ENCODE peak calls at places on chromosomes 6 and 20, in five cellular contexts. S is psoas muscle, O is kidney epithelial cell, D is colonic mucosa, W is bronchial epithelial cell. P is an unnamed sample.
A peak's percentile ranks its signal among the peaks of the same experiment; 100 is the strongest.

GRCh38 chr6:136225496-136225895 is 24.6 kb downstream of the MTFR2 start:
- DNase-seq in S (no peak), O (no peak), D (no peak), W (peak; percentile 31), P (no peak)

GRCh38 chr6:137707590-137708360 is 159.3 kb upstream of the TNFAIP3 start:
- DNase-seq in S (peak; percentile 60), O (no peak), D (peak; percentile 81), W (peak; percentile 88), P (peak; percentile 74)

GRCh38 chr6:106066984-106067383 is 19.2 kb upstream of the PRDM1 start:
- DNase-seq in S (no peak), O (no peak), D (no peak), W (no peak), P (no peak)

GRCh38 chr20:44215125-44215524 is 4.6 kb upstream of the OSER1 start:
- DNase-seq in S (peak; percentile 79), O (no peak), D (peak; percentile 78), W (no peak), P (no peak)

GRCh38 chr20:29689411-29690225 is 1567.8 kb upstream of the DEFB115 start:
- DNase-seq in S (peak; percentile 41), O (no peak), D (no peak), W (no peak), P (no peak)

GRCh38 chr6:111423055-111423633 is 59.9 kb downstream of the REV3L start:
- DNase-seq in S (no peak), O (no peak), D (no peak), W (peak; percentile 64), P (no peak)

GRCh38 chr6:26363882-26364825 is 844 bp upstream of the BTN3A2 start:
- DNase-seq in S (no peak), O (no peak), D (no peak), W (no peak), P (no peak)

GRCh38 chr6:12557760-12558159 is 158.8 kb upstream of the PHACTR1 start:
- DNase-seq in S (no peak), O (no peak), D (no peak), W (no peak), P (no peak)

GRCh38 chr6:106128981-106129761 is 43.0 kb downstream of the PRDM1 start:
- DNase-seq in S (no peak), O (no peak), D (peak; percentile 48), W (peak; percentile 75), P (peak; percentile 98)

GRCh38 chr20:37358366-37359150 is 12.6 kb downstream of the SRC start:
- DNase-seq in S (peak; percentile 69), O (no peak), D (no peak), W (peak; percentile 93), P (no peak)

GRCh38 chr20:23477223-23477622 is 13.7 kb upstream of the CST8 start:
- DNase-seq in S (no peak), O (no peak), D (no peak), W (no peak), P (no peak)

GRCh38 chr6:163416640-163417253 is 2.2 kb downstream of the QKI start:
- DNase-seq in S (no peak), O (no peak), D (peak; percentile 62), W (peak; percentile 82), P (peak; percentile 62)

GRCh38 chr6:133837801-133838349 is 51.0 kb upstream of the TCF21 start:
- DNase-seq in S (peak; percentile 59), O (peak; percentile 5), D (peak; percentile 75), W (peak; percentile 55), P (no peak)
- TF ChIP-seq CTCF in S (peak; percentile 61), O (peak; percentile 85), D (peak; percentile 73), W (peak; percentile 90), P (peak; percentile 73)

GRCh38 chr20:41037172-41037571 is 8.6 kb downstream of the TOP1 start:
- DNase-seq in S (no peak), O (no peak), D (no peak), W (no peak), P (no peak)

GRCh38 chr20:41035207-41035606 is 6.6 kb downstream of the TOP1 start:
- DNase-seq in S (no peak), O (no peak), D (no peak), W (no peak), P (no peak)

GRCh38 chr20:41040855-41041254 is 12.2 kb downstream of the TOP1 start:
- DNase-seq in S (no peak), O (no peak), D (no peak), W (no peak), P (no peak)

GRCh38 chr20:41038878-41039404 is 10.3 kb downstream of the TOP1 start:
- DNase-seq in S (no peak), O (no peak), D (no peak), W (no peak), P (no peak)

GRCh38 chr20:41038149-41038877 is 9.7 kb downstream of the TOP1 start:
- DNase-seq in S (no peak), O (no peak), D (no peak), W (no peak), P (no peak)
- H3K4me3 ChIP-seq in S (no peak overlapping the region), O (no peak overlapping the region), D (no peak overlapping the region), W (no peak overlapping the region), P (no peak overlapping the region)

DNA sequence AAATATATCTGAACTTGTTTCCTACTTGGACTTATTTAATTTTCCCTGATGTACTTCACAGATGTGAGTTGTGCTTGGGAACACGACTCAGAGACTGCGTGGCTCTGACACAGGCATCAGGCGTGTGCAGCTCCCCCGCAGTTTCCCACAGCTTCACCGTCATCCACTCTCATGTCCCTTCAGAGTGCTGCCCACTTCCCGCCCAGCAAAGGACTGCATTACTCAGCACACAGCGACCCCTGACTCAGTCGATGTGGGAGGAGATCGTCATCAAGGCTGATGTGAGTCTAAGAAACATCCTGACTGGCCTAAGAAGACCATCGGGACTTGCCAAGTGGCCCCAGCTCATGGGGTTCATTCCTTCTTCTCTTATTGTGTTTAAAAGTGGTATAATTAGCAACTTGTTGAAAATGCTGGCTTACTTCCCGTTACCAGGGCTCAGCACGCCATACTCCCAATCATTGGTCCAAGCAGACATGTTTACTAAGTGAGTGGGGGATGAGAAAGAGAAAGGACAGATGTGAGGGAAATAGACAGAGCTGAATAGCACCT is 539.4 kb upstream of the JARID2 start:
- DNase-seq in S (peak; percentile 71), O (peak; percentile 98), D (no peak), W (peak; percentile 100), P (peak; percentile 99)
- TF ChIP-seq CTCF in S (no peak), O (no peak), D (no peak), W (no peak), P (no peak)

DNA sequence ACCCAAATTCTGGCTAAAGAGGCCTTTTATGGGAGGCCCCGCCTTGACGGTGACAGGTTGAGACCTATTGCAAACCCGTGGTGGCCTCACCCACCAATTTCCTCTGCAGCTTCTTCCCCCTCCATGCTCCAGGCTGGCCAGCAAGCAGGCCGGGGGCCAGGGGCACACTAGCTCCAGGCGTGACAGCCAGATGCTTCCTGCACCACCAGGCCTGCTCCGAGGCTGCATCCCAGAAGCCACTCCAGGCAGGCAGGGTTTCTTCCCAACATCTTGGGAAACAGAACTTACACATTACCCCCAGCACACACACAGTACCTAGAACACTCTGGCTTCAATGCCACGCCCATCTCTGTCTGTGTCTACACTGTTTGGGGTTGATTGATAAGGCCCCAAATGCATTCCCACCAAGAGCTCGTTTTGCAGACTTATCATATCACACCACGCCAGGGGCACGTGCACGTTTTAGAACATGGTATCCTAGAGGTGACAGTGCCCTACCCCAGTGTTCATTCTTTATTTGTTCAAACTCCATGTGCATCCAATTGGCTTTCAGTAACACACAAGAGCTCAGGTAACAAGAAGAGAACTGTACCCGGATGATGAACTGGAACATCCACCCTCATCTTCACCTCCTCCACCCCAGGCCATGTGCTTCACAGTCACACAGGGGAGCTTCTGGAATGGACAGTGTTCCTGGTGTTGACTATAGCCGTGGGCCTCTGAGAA is 221.4 kb upstream of the RREB1 start:
- DNase-seq in S (peak; percentile 56), O (no peak), D (no peak), W (no peak), P (no peak)
- H3K4me3 ChIP-seq in S (peak overlapping the region; percentile 48), O (no peak overlapping the region), D (no peak overlapping the region), W (no peak overlapping the region), P (no peak overlapping the region)

DNA sequence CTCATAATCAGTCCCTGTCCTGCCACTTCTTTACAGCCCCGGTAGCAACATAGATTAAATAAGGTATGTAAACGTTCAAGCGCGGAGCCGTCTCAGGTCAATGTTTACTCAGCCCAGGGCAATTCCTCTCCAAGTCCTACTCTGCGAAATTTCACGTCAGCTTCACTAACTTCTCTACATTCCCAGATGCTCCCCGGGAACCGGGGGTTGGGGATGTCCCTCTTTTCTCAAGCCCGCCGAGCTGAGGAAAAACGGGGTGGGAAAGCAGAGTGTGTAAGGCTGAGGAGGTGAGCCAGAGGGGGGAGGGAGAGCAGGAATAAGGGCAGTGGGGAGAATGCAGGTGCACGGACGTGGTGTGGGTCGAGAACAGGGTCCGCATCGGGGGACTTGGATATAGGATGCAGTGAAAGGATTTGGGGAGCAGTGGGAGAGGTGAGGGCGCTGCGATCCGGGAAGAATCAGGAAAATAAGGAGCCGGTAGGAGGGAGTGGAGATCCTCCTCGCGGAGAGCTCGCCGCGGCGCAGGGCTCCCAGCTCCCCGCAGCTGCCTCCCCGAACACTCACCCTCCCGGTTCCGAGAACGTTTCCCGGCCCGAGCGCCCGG is 469 bp upstream of the TP53INP2 start:
- DNase-seq in S (no peak), O (no peak), D (peak; percentile 63), W (peak; percentile 28), P (no peak)
- TF ChIP-seq CTCF in S (no peak), O (no peak), D (no peak), W (no peak), P (no peak)

DNA sequence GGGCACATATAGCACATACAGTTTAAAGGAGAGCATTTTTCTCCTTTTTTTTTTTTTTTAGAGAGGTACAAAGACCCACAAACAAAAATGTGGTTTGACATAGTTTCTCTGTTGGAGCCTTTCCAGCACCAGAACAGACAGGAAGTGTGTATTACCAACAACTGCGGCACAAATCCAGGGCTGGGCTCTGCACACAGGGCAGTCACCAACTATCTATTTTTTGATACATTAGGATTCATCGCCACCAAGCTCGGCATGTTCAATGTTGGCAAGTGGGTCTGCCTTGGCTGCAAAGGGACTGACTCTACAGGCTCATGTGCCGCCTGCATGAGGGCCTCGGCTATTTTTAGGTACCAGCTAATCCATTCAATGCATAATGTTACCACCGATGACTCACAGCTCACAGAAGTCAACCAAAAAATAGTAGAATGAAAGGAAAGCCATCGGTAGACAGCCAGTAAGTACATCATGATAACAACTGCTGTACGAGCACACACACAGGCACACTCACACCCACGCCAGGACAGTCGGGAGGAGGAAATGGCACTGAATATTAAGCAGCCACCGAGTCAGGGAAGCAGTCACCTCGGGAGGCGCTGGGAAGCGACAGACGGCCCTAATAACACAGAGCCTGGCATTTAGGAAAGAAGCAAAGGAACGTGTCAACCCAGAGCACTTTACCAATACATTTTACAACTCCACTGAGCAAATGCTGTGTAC is 81.6 kb downstream of the GMPR start:
- DNase-seq in S (peak; percentile 92), O (peak; percentile 86), D (peak; percentile 40), W (peak; percentile 88), P (no peak)
- H3K4me3 ChIP-seq in S (peak overlapping the region; percentile 59), O (no peak overlapping the region), D (no peak overlapping the region), W (no peak overlapping the region), P (no peak overlapping the region)

DNA sequence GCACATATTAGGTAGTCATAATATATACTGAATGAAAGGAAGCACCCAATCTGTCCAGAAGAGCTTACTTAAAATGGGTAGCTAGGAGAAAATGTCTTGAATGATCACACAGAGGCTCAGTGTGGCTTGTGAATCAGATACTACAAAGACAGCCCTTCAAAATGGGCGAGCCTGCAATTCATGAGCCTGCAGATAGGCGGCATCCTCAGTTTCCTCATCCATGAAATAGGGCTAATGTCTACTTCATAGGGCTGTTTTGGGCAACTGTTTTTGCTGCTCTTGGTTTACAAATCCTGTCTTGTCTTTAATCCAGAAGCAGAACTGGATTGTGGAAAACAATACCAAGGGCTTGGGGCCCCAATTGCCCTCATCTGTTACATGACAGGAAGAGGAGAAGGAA is 129.3 kb upstream of the KCNK16 start:
- DNase-seq in S (no peak), O (no peak), D (peak; percentile 29), W (peak; percentile 10), P (no peak)
- TF ChIP-seq CTCF in S (peak; percentile 20), O (peak; percentile 47), D (peak; percentile 43), W (peak; percentile 38), P (peak; percentile 49)

P was measured in AG09309.